ENCODE peak calls at places on chromosomes 1 and 21, in four cellular contexts. K is HCT116, A is GM12878, S is SK-N-SH. E is an unnamed sample.

GRCh38 chr1:97041011-97041410 is 319.4 kb downstream of the PTBP2 start:
- DNase-seq in K (no peak), A (no peak), S (no peak), E (no peak)

GRCh38 chr1:238404506-238404905 is 513.8 kb upstream of the ZP4 start:
- DNase-seq in K (no peak), A (no peak), S (no peak), E (no peak)

GRCh38 chr1:223313415-223313754 is 50.6 kb downstream of the SUSD4 start:
- DNase-seq in K (no peak), A (no peak), S (no peak), E (no peak)

GRCh38 chr1:172373864-172374263 is 46.6 kb upstream of the C1orf105 start:
- DNase-seq in K (no peak), A (no peak), S (no peak), E (no peak)

GRCh38 chr1:115229016-115229415 is 109.0 kb downstream of the NGF start:
- DNase-seq in K (no peak), A (no peak), S (no peak), E (no peak)

GRCh38 chr1:27348861-27349783 is 7.3 kb downstream of the SYTL1 start:
- DNase-seq in K (peak), A (no peak), S (peak), E (no peak)

GRCh38 chr1:229984992-229985985 is 81.7 kb upstream of the GALNT2 start:
- DNase-seq in K (no peak), A (no peak), S (no peak), E (no peak)

GRCh38 chr1:53536606-53537005 is 77.4 kb downstream of the DMRTB1 start:
- DNase-seq in K (no peak), A (no peak), S (no peak), E (no peak)

GRCh38 chr1:209733409-209734192 is 22.3 kb upstream of the TRAF3IP3 start:
- DNase-seq in K (no peak), A (no peak), S (no peak), E (no peak)

GRCh38 chr21:45465611-45466329 is 60.8 kb downstream of the COL18A1 start:
- DNase-seq in K (no peak), A (no peak), S (peak), E (no peak)

GRCh38 chr1:114346480-114347029 is 164.4 kb downstream of the TRIM33 start:
- DNase-seq in K (peak), A (peak), S (peak), E (peak)

GRCh38 chr1:182330303-182330702 is 61.3 kb downstream of the GLUL start:
- DNase-seq in K (no peak), A (no peak), S (no peak), E (no peak)

GRCh38 chr1:100430368-100430767 is 78.1 kb downstream of the CDC14A start:
- DNase-seq in K (no peak), A (no peak), S (no peak), E (no peak)

DNA sequence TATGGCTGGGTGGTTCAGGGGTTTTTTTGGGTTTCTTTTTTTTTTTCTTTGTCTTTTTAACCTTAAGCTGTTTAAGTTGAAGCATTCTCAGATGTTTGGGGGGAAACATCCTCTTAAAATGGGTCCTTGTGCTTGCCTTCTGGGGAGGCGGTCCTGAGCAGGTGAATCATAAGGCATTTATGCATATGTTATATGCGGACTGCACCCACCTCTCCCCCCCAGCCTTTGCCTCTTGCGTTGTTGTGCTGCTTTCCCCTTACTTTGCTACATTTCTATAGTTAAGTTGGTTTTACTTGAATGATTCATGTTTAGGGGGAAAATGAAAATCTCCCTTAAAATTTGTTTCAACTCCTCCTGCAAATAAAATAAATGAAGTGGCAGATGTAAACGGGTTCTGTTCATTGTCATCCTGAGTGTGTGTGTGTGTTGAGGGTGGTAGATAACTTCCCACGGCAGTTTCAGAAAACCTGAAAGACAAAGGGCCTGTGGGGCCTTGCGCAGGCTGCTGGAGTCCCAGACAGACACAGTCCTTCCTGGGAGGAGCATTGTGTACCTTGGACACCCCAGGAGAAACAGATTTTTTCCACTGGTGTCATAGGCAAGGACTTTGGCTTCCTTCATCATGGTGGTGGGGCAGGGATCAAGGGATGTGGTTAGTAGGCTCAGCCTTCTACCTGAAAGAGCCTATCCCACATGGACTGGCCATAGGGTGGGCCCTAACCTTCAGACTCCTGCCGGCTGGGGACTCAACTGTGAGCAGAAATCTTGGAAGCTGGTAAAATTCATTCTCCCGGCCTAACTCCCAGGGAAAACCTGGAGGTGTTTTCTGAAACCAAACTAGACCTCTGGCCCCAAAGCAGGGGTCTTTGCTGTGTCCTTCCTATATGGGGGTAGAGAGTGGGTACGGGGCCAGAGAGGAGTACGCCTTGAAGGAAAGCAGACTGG is 926 bp upstream of the SH3D21 start:
- DNase-seq in K (no peak), A (no peak), S (no peak), E (no peak)
- TF ChIP-seq SIN3A in K (no peak), A (no peak), S (no peak), E (no peak)

DNA sequence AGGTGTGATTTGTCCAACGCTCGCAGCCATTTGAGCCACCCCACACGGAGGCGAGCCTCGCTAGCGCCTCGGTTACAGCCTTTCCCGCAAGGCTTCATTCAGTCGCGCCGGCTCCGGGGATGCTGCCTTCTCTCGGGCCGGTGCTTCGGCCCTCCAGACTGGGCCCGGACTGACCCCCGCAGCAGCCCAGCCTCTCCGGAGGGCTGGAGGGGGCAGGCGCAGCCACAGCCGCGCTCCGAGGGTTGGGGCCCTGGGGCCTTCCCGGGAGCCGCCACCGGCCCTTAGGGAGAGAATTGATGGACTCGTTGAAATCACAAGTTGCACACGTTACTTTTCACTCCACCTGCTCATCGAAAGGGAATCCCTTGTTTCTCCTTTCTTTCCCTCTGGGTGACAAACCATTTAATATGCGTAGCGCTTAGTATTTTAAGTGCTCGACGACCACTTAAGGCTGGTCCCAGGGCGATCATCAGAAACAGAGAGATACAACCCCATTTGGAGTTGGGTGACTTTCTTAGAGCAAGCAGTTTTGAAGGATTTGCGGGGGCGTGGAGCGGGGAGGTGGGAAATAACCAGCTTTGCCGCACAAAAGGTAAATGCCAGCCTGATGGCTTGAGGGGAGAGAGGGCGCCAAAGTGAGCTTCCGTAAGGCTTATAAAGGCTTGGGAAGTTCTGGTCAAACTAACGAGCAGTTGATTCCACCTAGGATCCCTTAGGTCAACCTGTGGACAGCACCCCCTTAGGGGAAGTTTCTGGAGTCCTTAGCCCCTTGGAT is 24.6 kb upstream of the ENAH start:
- DNase-seq in K (no peak), A (no peak), S (no peak), E (no peak)
- TF ChIP-seq SIN3A in K (no peak), A (no peak), S (no peak), E (no peak)

GRCh38 chr1:233661376-233662159 is 47.7 kb downstream of the KCNK1 start:
- DNase-seq in K (no peak), A (no peak), S (no peak), E (no peak)
- TF ChIP-seq SIN3A in K (no peak), A (no peak), S (no peak), E (no peak)

DNA sequence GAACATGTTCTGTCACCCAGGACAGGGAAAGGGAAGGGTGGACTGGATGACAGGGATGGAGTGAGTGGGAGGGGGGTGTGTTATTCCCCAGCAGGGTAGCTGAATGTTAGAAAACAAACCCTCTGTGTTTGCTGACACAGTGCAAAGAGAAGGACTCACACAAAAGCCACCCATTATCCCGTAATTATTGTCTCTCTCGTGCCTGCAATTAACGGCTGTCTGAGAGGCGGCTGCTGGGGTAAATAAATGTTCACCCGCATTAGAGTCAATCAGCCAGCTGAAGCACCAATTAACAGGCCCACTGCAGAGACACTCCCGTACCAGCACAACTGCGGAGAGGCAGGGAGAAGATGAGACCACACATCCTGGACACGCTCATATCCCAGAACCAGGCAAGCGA is 19.6 kb downstream of the PLEKHA6 start:
- DNase-seq in K (no peak), A (no peak), S (no peak), E (no peak)
- TF ChIP-seq SIN3A in K (no peak), A (no peak), S (no peak), E (no peak)

GRCh38 chr1:183620311-183620710 is 15.3 kb downstream of the ARPC5 start:
- DNase-seq in K (no peak), A (no peak), S (no peak), E (no peak)
- TF ChIP-seq SIN3A in K (no peak), A (no peak), S (no peak), E (no peak)

GRCh38 chr1:2197732-2198165 is 3.2 kb upstream of the FAAP20 start:
- DNase-seq in K (no peak), A (no peak), S (no peak), E (no peak)

GRCh38 chr1:2199042-2199810 is 4.7 kb upstream of the FAAP20 start:
- DNase-seq in K (peak), A (peak), S (peak), E (no peak)

GRCh38 chr1:2196901-2197638 is 2.5 kb upstream of the FAAP20 start:
- DNase-seq in K (no peak), A (no peak), S (no peak), E (no peak)

GRCh38 chr1:2200308-2200943 is 5.9 kb upstream of the FAAP20 start:
- DNase-seq in K (no peak), A (no peak), S (no peak), E (no peak)

DNA sequence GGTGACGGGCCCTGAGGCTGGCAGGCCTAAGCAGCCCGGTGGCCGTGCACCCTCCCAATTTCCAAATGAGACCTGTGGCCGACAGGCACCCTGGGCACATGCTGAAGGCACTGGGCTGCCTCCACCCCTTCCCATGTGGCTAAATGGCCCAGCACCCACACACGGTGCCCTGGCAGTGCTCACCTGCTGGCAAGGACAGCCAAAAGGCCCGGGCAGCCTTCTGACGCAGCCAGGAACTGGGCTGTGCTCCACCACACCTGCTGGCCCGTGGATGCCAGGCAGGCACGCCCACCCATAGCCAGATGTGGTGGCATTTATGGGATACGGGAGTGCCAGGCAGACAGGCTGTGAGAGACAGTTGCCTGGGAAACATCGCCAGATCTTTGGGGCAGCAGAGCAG is 4.0 kb upstream of the FAAP20 start:
- DNase-seq in K (no peak), A (no peak), S (no peak), E (no peak)
- TF ChIP-seq SIN3A in K (no peak), A (no peak), S (no peak), E (no peak)

GRCh38 chr1:233299450-233299849 is 3.9 kb upstream of the PCNX2 start:
- DNase-seq in K (no peak), A (no peak), S (no peak), E (no peak)

GRCh38 chr1:233295775-233296322 is 324 bp upstream of the PCNX2 start:
- DNase-seq in K (no peak), A (no peak), S (no peak), E (no peak)

GRCh38 chr1:233293556-233294446 is 1.7 kb downstream of the PCNX2 start:
- DNase-seq in K (no peak), A (no peak), S (no peak), E (no peak)

GRCh38 chr1:233290609-233291008 is 4.9 kb downstream of the PCNX2 start:
- DNase-seq in K (no peak), A (no peak), S (no peak), E (no peak)

DNA sequence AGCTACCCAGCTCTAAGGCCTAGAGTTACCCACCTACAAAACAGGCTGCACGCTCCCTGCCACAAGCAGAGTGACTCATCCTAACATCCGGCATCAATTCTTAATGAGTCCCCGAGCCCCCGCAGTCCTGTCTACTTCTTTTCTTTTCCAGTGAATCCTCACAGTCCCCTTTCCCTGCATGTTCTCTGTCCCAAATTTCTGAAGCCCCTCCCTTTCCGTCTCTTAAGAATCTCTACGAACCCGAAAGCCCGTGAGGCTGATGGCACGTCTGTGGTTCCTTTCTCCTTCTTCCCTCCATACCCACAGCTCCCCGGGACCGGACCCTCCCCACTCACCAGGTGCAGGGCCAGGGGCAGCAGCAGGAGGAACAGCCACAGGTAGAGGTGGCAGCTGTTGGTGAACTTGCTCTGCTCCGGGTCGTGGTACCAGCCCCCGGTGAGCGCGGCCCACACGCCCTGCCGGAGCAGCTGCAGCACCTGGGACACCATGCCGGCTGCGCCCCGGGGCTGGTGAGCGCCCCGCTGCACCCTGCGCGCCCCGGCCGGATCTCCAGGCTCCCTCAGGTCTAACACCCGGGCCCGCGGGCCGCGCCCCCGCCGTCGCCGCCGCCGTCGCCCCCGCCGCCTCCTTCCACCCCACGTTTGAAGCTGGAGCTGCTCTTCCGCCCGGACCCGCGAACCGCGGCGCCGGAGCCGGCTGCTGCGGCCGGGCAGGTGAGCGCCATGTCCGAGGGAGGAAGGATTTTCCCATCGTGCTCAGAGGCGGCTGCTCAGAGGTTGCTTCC is at the start of gene PCNX2:
- DNase-seq in K (peak), A (no peak), S (peak), E (no peak)
- TF ChIP-seq SIN3A in K (no peak), A (no peak), S (no peak), E (no peak)

GRCh38 chr1:163361123-163361934 is 39.6 kb downstream of the NUF2 start:
- DNase-seq in K (peak), A (no peak), S (peak), E (no peak)
- TF ChIP-seq SIN3A in K (no peak), A (no peak), S (no peak), E (no peak)

GRCh38 chr1:43688594-43689000 is 18.7 kb upstream of the ST3GAL3 start:
- DNase-seq in K (no peak), A (no peak), S (no peak), E (no peak)
- TF ChIP-seq SIN3A in K (no peak), A (no peak), S (no peak), E (no peak)

E was measured in Panc1.